ENCODE peak calls at places on chromosomes 16 and 17, in five cellular contexts. One of them, this sample, is unnamed.

GRCh38 chr17:8121531-8122390 is 2.1 kb downstream of the HES7 start:
- DNase-seq in astrocyte of the spinal cord: peak
- DNase-seq in heart left ventricle: peak
- DNase-seq in upper lobe of left lung: no peak
- DNase-seq in fibroblast of lung: peak
- DNase-seq in this sample: no peak

GRCh38 chr17:8019161-8019560 is 16.7 kb downstream of the GUCY2D start:
- DNase-seq in astrocyte of the spinal cord: no peak
- DNase-seq in heart left ventricle: no peak
- DNase-seq in upper lobe of left lung: peak
- DNase-seq in fibroblast of lung: no peak
- DNase-seq in this sample: no peak

GRCh38 chr17:39963826-39964225 is 1.0 kb downstream of the GSDMA start:
- DNase-seq in astrocyte of the spinal cord: no peak
- DNase-seq in heart left ventricle: no peak
- DNase-seq in upper lobe of left lung: no peak
- DNase-seq in fibroblast of lung: no peak
- DNase-seq in this sample: no peak

GRCh38 chr16:4846503-4846900 is 586 bp downstream of the GLYR1 start:
- DNase-seq in astrocyte of the spinal cord: peak
- DNase-seq in heart left ventricle: peak
- DNase-seq in upper lobe of left lung: peak
- DNase-seq in fibroblast of lung: peak
- DNase-seq in this sample: peak

GRCh38 chr17:68061512-68062313 is 26.2 kb downstream of the KPNA2 start:
- DNase-seq in astrocyte of the spinal cord: no peak
- DNase-seq in heart left ventricle: peak
- DNase-seq in upper lobe of left lung: no peak
- DNase-seq in fibroblast of lung: no peak
- DNase-seq in this sample: no peak

GRCh38 chr17:76266244-76266938 is 1.2 kb downstream of the UBALD2 start:
- DNase-seq in astrocyte of the spinal cord: peak
- DNase-seq in heart left ventricle: peak
- DNase-seq in upper lobe of left lung: peak
- DNase-seq in fibroblast of lung: peak
- DNase-seq in this sample: no peak

GRCh38 chr16:89613101-89613953 is at the start of gene DPEP1:
- DNase-seq in astrocyte of the spinal cord: no peak
- DNase-seq in heart left ventricle: no peak
- DNase-seq in upper lobe of left lung: no peak
- DNase-seq in fibroblast of lung: no peak
- DNase-seq in this sample: no peak

GRCh38 chr17:7435676-7436555 is 681 bp downstream of the TMEM102 start:
- DNase-seq in astrocyte of the spinal cord: no peak
- DNase-seq in heart left ventricle: peak
- DNase-seq in upper lobe of left lung: peak
- DNase-seq in fibroblast of lung: no peak
- DNase-seq in this sample: peak

GRCh38 chr17:50768348-50768761 is 1.0 kb upstream of the ANKRD40CL start:
- DNase-seq in astrocyte of the spinal cord: no peak
- DNase-seq in heart left ventricle: no peak
- DNase-seq in upper lobe of left lung: peak
- DNase-seq in fibroblast of lung: no peak
- DNase-seq in this sample: no peak

GRCh38 chr17:4554441-4554996 is 665 bp downstream of the MYBBP1A start:
- DNase-seq in astrocyte of the spinal cord: no peak
- DNase-seq in heart left ventricle: peak
- DNase-seq in upper lobe of left lung: no peak
- DNase-seq in fibroblast of lung: no peak
- DNase-seq in this sample: peak

GRCh38 chr17:47872651-47873161 is 21.7 kb upstream of the SP6 start:
- DNase-seq in astrocyte of the spinal cord: peak
- DNase-seq in heart left ventricle: no peak
- DNase-seq in upper lobe of left lung: no peak
- DNase-seq in fibroblast of lung: no peak
- DNase-seq in this sample: no peak

GRCh38 chr16:51864575-51864974 is 682.4 kb downstream of the TOX3 start:
- DNase-seq in astrocyte of the spinal cord: no peak
- DNase-seq in heart left ventricle: no peak
- DNase-seq in upper lobe of left lung: no peak
- DNase-seq in fibroblast of lung: no peak
- DNase-seq in this sample: no peak

GRCh38 chr16:89586853-89587252 is 11.3 kb downstream of the CPNE7 start:
- DNase-seq in astrocyte of the spinal cord: no peak
- DNase-seq in heart left ventricle: no peak
- DNase-seq in upper lobe of left lung: peak
- DNase-seq in fibroblast of lung: peak
- DNase-seq in this sample: no peak

GRCh38 chr17:81831957-81832607 is 1.0 kb downstream of the MCRIP1 start:
- DNase-seq in astrocyte of the spinal cord: peak
- DNase-seq in heart left ventricle: no peak
- DNase-seq in upper lobe of left lung: peak
- DNase-seq in fibroblast of lung: no peak
- DNase-seq in this sample: peak

GRCh38 chr17:8126306-8127066 is 2.6 kb upstream of the HES7 start:
- DNase-seq in astrocyte of the spinal cord: peak
- DNase-seq in heart left ventricle: no peak
- DNase-seq in upper lobe of left lung: no peak
- DNase-seq in fibroblast of lung: peak
- DNase-seq in this sample: peak

GRCh38 chr17:55706808-55707773 is 15.6 kb downstream of the TMEM100 start:
- DNase-seq in astrocyte of the spinal cord: no peak
- DNase-seq in heart left ventricle: no peak
- DNase-seq in upper lobe of left lung: no peak
- DNase-seq in fibroblast of lung: no peak
- DNase-seq in this sample: no peak

GRCh38 chr16:80066805-80067580 is 466.5 kb upstream of the MAF start:
- DNase-seq in astrocyte of the spinal cord: no peak
- DNase-seq in heart left ventricle: no peak
- DNase-seq in upper lobe of left lung: no peak
- DNase-seq in fibroblast of lung: no peak
- DNase-seq in this sample: no peak

GRCh38 chr17:57745242-57745641 is at the start of gene CCDC182:
- DNase-seq in astrocyte of the spinal cord: no peak
- DNase-seq in heart left ventricle: no peak
- DNase-seq in upper lobe of left lung: no peak
- DNase-seq in fibroblast of lung: no peak
- DNase-seq in this sample: no peak

GRCh38 chr17:59558039-59558438 is 7.4 kb upstream of the DHX40 start:
- DNase-seq in astrocyte of the spinal cord: no peak
- DNase-seq in heart left ventricle: no peak
- DNase-seq in upper lobe of left lung: no peak
- DNase-seq in fibroblast of lung: no peak
- DNase-seq in this sample: no peak

GRCh38 chr17:59561042-59561441 is 4.4 kb upstream of the DHX40 start:
- DNase-seq in astrocyte of the spinal cord: no peak
- DNase-seq in heart left ventricle: no peak
- DNase-seq in upper lobe of left lung: no peak
- DNase-seq in fibroblast of lung: peak
- DNase-seq in this sample: no peak

GRCh38 chr17:59558953-59559352 is 6.5 kb upstream of the DHX40 start:
- DNase-seq in astrocyte of the spinal cord: peak
- DNase-seq in heart left ventricle: no peak
- DNase-seq in upper lobe of left lung: no peak
- DNase-seq in fibroblast of lung: peak
- DNase-seq in this sample: no peak
- TF ChIP-seq CTCF in astrocyte of the spinal cord: peak
- TF ChIP-seq CTCF in heart left ventricle: no peak
- TF ChIP-seq CTCF in upper lobe of left lung: no peak
- TF ChIP-seq CTCF in fibroblast of lung: no peak
- TF ChIP-seq CTCF in this sample: peak

DNA sequence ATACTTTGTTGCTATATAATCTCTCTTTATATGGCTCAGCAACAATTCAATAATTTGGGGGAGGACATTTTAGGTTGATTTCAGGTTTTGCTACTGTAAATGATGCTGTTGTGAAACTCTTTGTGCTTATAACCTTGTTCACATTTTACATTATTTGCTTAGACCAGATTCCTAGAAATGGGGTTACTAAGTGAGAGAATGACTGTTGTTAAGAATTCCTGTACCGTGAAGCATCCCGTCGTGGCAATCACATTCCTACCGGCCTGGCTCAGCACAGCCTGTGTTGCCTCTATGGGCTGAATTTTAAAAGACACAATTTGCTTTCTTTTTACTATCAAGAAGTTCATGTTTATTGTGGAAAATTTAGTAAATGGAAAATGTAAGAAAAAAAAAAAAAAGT is 31.4 kb downstream of the B9D1 start:
- DNase-seq in astrocyte of the spinal cord: peak
- DNase-seq in heart left ventricle: no peak
- DNase-seq in upper lobe of left lung: no peak
- DNase-seq in fibroblast of lung: peak
- DNase-seq in this sample: no peak
- TF ChIP-seq CTCF in astrocyte of the spinal cord: no peak
- TF ChIP-seq CTCF in heart left ventricle: no peak
- TF ChIP-seq CTCF in upper lobe of left lung: no peak
- TF ChIP-seq CTCF in fibroblast of lung: peak
- TF ChIP-seq CTCF in this sample: no peak

GRCh38 chr17:35063514-35064223 is at the start of gene RFFL:
- DNase-seq in astrocyte of the spinal cord: peak
- DNase-seq in heart left ventricle: peak
- DNase-seq in upper lobe of left lung: peak
- DNase-seq in fibroblast of lung: peak
- DNase-seq in this sample: peak
- TF ChIP-seq CTCF in astrocyte of the spinal cord: no peak
- TF ChIP-seq CTCF in heart left ventricle: peak
- TF ChIP-seq CTCF in upper lobe of left lung: peak
- TF ChIP-seq CTCF in fibroblast of lung: peak
- TF ChIP-seq CTCF in this sample: no peak

GRCh38 chr16:73197598-73197997 is 149.7 kb upstream of the ZFHX3 start:
- DNase-seq in astrocyte of the spinal cord: no peak
- DNase-seq in heart left ventricle: no peak
- DNase-seq in upper lobe of left lung: no peak
- DNase-seq in fibroblast of lung: no peak
- DNase-seq in this sample: no peak

GRCh38 chr16:73196670-73197069 is 148.7 kb upstream of the ZFHX3 start:
- DNase-seq in astrocyte of the spinal cord: peak
- DNase-seq in heart left ventricle: peak
- DNase-seq in upper lobe of left lung: peak
- DNase-seq in fibroblast of lung: peak
- DNase-seq in this sample: peak

GRCh38 chr16:73202176-73202729 is 154.3 kb upstream of the ZFHX3 start:
- DNase-seq in astrocyte of the spinal cord: peak
- DNase-seq in heart left ventricle: peak
- DNase-seq in upper lobe of left lung: no peak
- DNase-seq in fibroblast of lung: peak
- DNase-seq in this sample: no peak

GRCh38 chr16:73204359-73205152 is 156.6 kb upstream of the ZFHX3 start:
- DNase-seq in astrocyte of the spinal cord: no peak
- DNase-seq in heart left ventricle: no peak
- DNase-seq in upper lobe of left lung: no peak
- DNase-seq in fibroblast of lung: no peak
- DNase-seq in this sample: no peak

DNA sequence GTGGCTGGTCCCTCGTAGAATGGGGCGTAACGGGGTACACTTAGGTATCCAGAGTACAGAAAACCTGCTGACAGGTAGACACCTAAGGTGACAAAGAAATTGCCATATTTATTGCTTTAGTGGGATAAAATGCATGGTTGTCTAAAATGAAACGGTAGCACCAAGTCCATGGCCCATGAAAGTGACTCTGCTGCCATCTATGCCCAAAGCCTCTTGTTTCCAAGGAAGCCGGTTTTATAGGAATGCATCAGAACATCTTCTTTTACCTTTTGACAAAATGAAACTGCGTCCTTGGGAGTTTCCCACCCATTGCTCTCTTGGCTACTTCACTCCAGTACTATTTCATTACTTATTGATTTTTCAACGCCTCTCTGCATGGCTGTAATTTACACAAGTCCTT is 151.3 kb upstream of the ZFHX3 start:
- DNase-seq in astrocyte of the spinal cord: no peak
- DNase-seq in heart left ventricle: no peak
- DNase-seq in upper lobe of left lung: no peak
- DNase-seq in fibroblast of lung: no peak
- DNase-seq in this sample: no peak
- TF ChIP-seq CTCF in astrocyte of the spinal cord: no peak
- TF ChIP-seq CTCF in heart left ventricle: no peak
- TF ChIP-seq CTCF in upper lobe of left lung: no peak
- TF ChIP-seq CTCF in fibroblast of lung: no peak
- TF ChIP-seq CTCF in this sample: no peak

GRCh38 chr16:87496101-87496801 is 3.4 kb upstream of the ZCCHC14 start:
- DNase-seq in astrocyte of the spinal cord: no peak
- DNase-seq in heart left ventricle: no peak
- DNase-seq in upper lobe of left lung: no peak
- DNase-seq in fibroblast of lung: no peak
- DNase-seq in this sample: no peak
- TF ChIP-seq CTCF in astrocyte of the spinal cord: no peak
- TF ChIP-seq CTCF in heart left ventricle: no peak
- TF ChIP-seq CTCF in upper lobe of left lung: no peak
- TF ChIP-seq CTCF in fibroblast of lung: no peak
- TF ChIP-seq CTCF in this sample: no peak

DNA sequence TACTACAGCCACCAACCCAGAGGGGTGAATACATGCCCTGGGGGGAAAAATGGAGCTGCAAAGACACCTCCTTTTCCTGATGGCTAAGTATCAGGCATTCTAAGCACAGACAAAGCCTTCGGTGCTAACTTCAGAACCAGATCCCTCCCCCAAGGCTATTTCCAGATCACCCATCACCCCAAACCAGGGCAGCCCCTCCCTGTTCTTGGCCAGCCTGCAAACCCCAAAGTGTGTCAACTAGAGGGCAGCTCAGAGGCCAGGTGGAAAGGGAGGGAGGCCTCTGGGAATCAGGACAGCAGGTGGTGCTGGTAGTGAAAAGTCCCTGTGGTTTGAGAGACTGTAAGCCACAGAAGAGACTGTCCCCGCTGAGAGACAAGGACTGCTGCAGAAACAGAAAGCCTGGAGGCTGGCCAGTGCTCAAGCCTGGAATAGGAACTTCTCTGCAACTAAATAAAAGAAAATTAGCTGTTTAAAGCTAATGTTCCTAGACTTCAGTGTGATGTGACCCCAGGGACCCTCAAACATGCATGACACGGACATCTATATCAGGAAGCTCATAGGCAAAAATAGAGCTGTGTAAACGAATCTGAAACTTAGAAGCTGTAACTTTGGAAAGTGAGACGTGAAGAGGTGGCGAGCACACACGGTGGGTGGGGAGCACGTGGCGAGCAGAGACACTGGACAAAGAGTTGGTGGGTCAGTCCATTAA is 9.1 kb downstream of the TUBG1 start:
- DNase-seq in astrocyte of the spinal cord: peak
- DNase-seq in heart left ventricle: peak
- DNase-seq in upper lobe of left lung: peak
- DNase-seq in fibroblast of lung: peak
- DNase-seq in this sample: no peak
- TF ChIP-seq CTCF in astrocyte of the spinal cord: peak
- TF ChIP-seq CTCF in heart left ventricle: no peak
- TF ChIP-seq CTCF in upper lobe of left lung: peak
- TF ChIP-seq CTCF in fibroblast of lung: no peak
- TF ChIP-seq CTCF in this sample: no peak

This sample was measured in CD14-positive monocyte.